ENCODE peak calls at places on chromosomes 4 and X, in eight cellular contexts. K is endodermal cell; X is NCI-H1694; E is NCI-H2029 treated with DMSO at 0.1 percent for 48 hours; M is left ventricle myocardium inferior; W is posterior cingulate gyrus; S is activated naive CD8-positive, alpha-beta T cell treated with anti-CD3 and anti-CD28 coated beads for 36 hours; A is heart left ventricle. Z is an unnamed sample.
A peak's percentile ranks its signal among the peaks of the same experiment; 100 is the strongest.

GRCh38 chr4:124177647-124178425 is 534.7 kb downstream of the ANKRD50 start:
- DNase-seq in K (no peak), X (no peak), E (no peak), M (no peak), W (no peak), S (no peak), A (no peak), Z (no peak)

GRCh38 chr4:113383111-113383785 is 333.8 kb downstream of the ANK2 start:
- DNase-seq in K (no peak), X (no peak), E (no peak), M (no peak), W (no peak), S (no peak), A (no peak), Z (no peak)

GRCh38 chr4:118396881-118397666 is 44.3 kb upstream of the PRSS12 start:
- DNase-seq in K (no peak), X (no peak), E (no peak), M (no peak), W (no peak), S (no peak), A (no peak), Z (no peak)

GRCh38 chrX:19990225-19990518 is 689 bp downstream of the BCLAF3 start:
- DNase-seq in K (no peak), X (no peak), E (no peak), M (no peak), W (no peak), S (no peak), A (no peak), Z (no peak)

GRCh38 chr4:71772592-71772991 is 11.3 kb downstream of the GC start:
- DNase-seq in K (no peak), X (no peak), E (no peak), M (no peak), W (no peak), S (no peak), A (no peak), Z (no peak)

GRCh38 chrX:12052109-12052508 is 86.2 kb upstream of the FRMPD4 start:
- DNase-seq in K (no peak), X (no peak), E (no peak), M (no peak), W (no peak), S (no peak), A (no peak), Z (no peak)

GRCh38 chrX:11100281-11101035 is 10.7 kb upstream of the HCCS start:
- DNase-seq in K (peak; percentile 62), X (no peak), E (no peak), M (no peak), W (no peak), S (no peak), A (no peak), Z (no peak)

GRCh38 chr4:41590591-41590990 is 52.6 kb downstream of the LIMCH1 start:
- DNase-seq in K (no peak), X (peak; percentile 93), E (peak; percentile 82), M (no peak), W (no peak), S (no peak), A (no peak), Z (no peak)

GRCh38 chr4:164725066-164725465 is 28.9 kb upstream of the SMIM31 start:
- DNase-seq in K (no peak), X (no peak), E (no peak), M (no peak), W (no peak), S (no peak), A (no peak), Z (no peak)

GRCh38 chr4:22842360-22842759 is 149.6 kb downstream of the GBA3 start:
- DNase-seq in K (no peak), X (no peak), E (no peak), M (no peak), W (no peak), S (no peak), A (no peak), Z (no peak)

GRCh38 chr4:128355301-128355700 is 67.7 kb upstream of the PGRMC2 start:
- DNase-seq in K (no peak), X (no peak), E (no peak), M (peak; percentile 29), W (no peak), S (no peak), A (peak; percentile 44), Z (peak; percentile 38)

GRCh38 chr4:154367659-154368058 is 123.9 kb downstream of the DCHS2 start:
- DNase-seq in K (no peak), X (no peak), E (no peak), M (no peak), W (no peak), S (no peak), A (no peak), Z (no peak)

GRCh38 chrX:115372026-115372610 is 82.6 kb downstream of the LUZP4 start:
- DNase-seq in K (peak; percentile 57), X (no peak), E (no peak), M (no peak), W (no peak), S (no peak), A (no peak), Z (no peak)

GRCh38 chr4:151184523-151185458 is 85.4 kb downstream of the RPS3A start:
- DNase-seq in K (no peak), X (no peak), E (peak; percentile 52), M (no peak), W (no peak), S (no peak), A (no peak), Z (no peak)

GRCh38 chr4:124803026-124803425 is 90.5 kb upstream of the ANKRD50 start:
- DNase-seq in K (no peak), X (no peak), E (no peak), M (no peak), W (no peak), S (no peak), A (no peak), Z (no peak)

GRCh38 chrX:150506486-150506885 is 61.9 kb upstream of the MTM1 start:
- DNase-seq in K (peak; percentile 64), X (no peak), E (peak; percentile 61), M (no peak), W (no peak), S (no peak), A (no peak), Z (no peak)

GRCh38 chrX:30649859-30650258 is 3.4 kb upstream of the GK start:
- DNase-seq in K (no peak), X (no peak), E (no peak), M (no peak), W (no peak), S (no peak), A (no peak), Z (no peak)

GRCh38 chr4:68375667-68376559 is 26.0 kb upstream of the YTHDC1 start:
- DNase-seq in K (peak; percentile 84), X (peak; percentile 1), E (peak; percentile 6), M (no peak), W (peak; percentile 70), S (peak; percentile 19), A (no peak), Z (no peak)

GRCh38 chr4:186820371-186820990 is 96.8 kb upstream of the FAT1 start:
- DNase-seq in K (no peak), X (peak; percentile 59), E (peak; percentile 49), M (peak; percentile 43), W (no peak), S (no peak), A (peak; percentile 61), Z (peak; percentile 72)

GRCh38 chrX:154517101-154517781 is 1.2 kb upstream of the FAM3A start:
- DNase-seq in K (peak; percentile 84), X (no peak), E (no peak), M (no peak), W (no peak), S (no peak), A (no peak), Z (peak; percentile 44)

GRCh38 chrX:45767021-45767491 is 566.4 kb upstream of the DIPK2B start:
- DNase-seq in K (no peak), X (no peak), E (no peak), M (no peak), W (no peak), S (no peak), A (no peak), Z (no peak)

GRCh38 chr4:125481334-125481733 is 166.6 kb downstream of the FAT4 start:
- DNase-seq in K (no peak), X (no peak), E (no peak), M (no peak), W (no peak), S (no peak), A (no peak), Z (no peak)

GRCh38 chrX:38694394-38694793 is 106.9 kb upstream of the MID1IP1 start:
- DNase-seq in K (no peak), X (no peak), E (no peak), M (no peak), W (no peak), S (no peak), A (no peak), Z (no peak)

GRCh38 chr4:122783301-122784215 is 43.1 kb upstream of the FGF2 start:
- DNase-seq in K (peak; percentile 93), X (no peak), E (no peak), M (peak; percentile 66), W (no peak), S (no peak), A (peak; percentile 85), Z (peak; percentile 77)

GRCh38 chrX:20382518-20383291 is 116.0 kb upstream of the RPS6KA3 start:
- DNase-seq in K (no peak), X (no peak), E (no peak), M (no peak), W (no peak), S (peak; percentile 3), A (no peak), Z (no peak)

GRCh38 chr4:879730-880079 is 52.4 kb downstream of the GAK start:
- DNase-seq in K (no peak), X (no peak), E (no peak), M (no peak), W (no peak), S (peak; percentile 50), A (no peak), Z (no peak)

GRCh38 chr4:139316733-139317132 is 14.5 kb upstream of the NDUFC1 start:
- DNase-seq in K (no peak), X (no peak), E (no peak), M (no peak), W (no peak), S (no peak), A (no peak), Z (no peak)

GRCh38 chr4:31647776-31648175 is 927.6 kb downstream of the PCDH7 start:
- DNase-seq in K (no peak), X (no peak), E (no peak), M (no peak), W (no peak), S (no peak), A (no peak), Z (no peak)

GRCh38 chrX:30620980-30621716 is 32.1 kb upstream of the GK start:
- DNase-seq in K (no peak), X (no peak), E (no peak), M (no peak), W (no peak), S (no peak), A (peak; percentile 44), Z (no peak)